ENCODE peak calls at places on chromosome 21, in five cellular contexts. G is IMR-90, X is SK-N-MC, L is fibroblast of lung, I is LNCaP clone FGC. U is an unnamed sample.
A peak's percentile ranks its signal among the peaks of the same experiment; 100 is the strongest.

GRCh38 chr21:42659416-42660117 is 6.1 kb downstream of the PDE9A start:
- DNase-seq in G (no peak), X (no peak), L (no peak), I (no peak), U (no peak)

GRCh38 chr21:42315296-42315891 is at the start of gene TFF3:
- DNase-seq in G (no peak), X (no peak), L (no peak), I (peak; percentile 78), U (no peak)

GRCh38 chr21:17786219-17787181 is 32.7 kb downstream of the C21orf91 start:
- DNase-seq in G (no peak), X (no peak), L (no peak), I (no peak), U (no peak)

GRCh38 chr21:36134820-36135390 is at the start of gene CBR3:
- DNase-seq in G (peak; percentile 41), X (no peak), L (peak; percentile 74), I (no peak), U (peak; percentile 88)

GRCh38 chr21:41426656-41427311 is 745 bp downstream of the MX1 start:
- DNase-seq in G (no peak), X (no peak), L (no peak), I (no peak), U (no peak)

GRCh38 chr21:36422279-36423098 is 37.3 kb downstream of the CHAF1B start:
- DNase-seq in G (peak; percentile 71), X (peak; percentile 22), L (peak; percentile 61), I (peak; percentile 10), U (peak; percentile 50)

GRCh38 chr21:29477941-29478340 is 179.2 kb downstream of the BACH1 start:
- DNase-seq in G (peak; percentile 71), X (no peak), L (peak; percentile 89), I (no peak), U (peak; percentile 66)

GRCh38 chr21:29192999-29193563 is 62.6 kb downstream of the MAP3K7CL start:
- DNase-seq in G (no peak), X (peak; percentile 24), L (no peak), I (no peak), U (no peak)

GRCh38 chr21:43188712-43189151 is 19.9 kb downstream of the CRYAA start:
- DNase-seq in G (no peak), X (no peak), L (no peak), I (peak; percentile 61), U (peak; percentile 90)

GRCh38 chr21:37937668-37938067 is 21.4 kb upstream of the KCNJ6 start:
- DNase-seq in G (no peak), X (no peak), L (no peak), I (no peak), U (no peak)

GRCh38 chr21:44920694-44921604 is at the start of gene ITGB2:
- DNase-seq in G (no peak), X (no peak), L (no peak), I (no peak), U (no peak)
- H3K4me3 ChIP-seq in G (no peak within 1 kb of the TSS), X (no peak within 1 kb of the TSS), L (no peak within 1 kb of the TSS), I (no peak within 1 kb of the TSS), U (no peak within 1 kb of the TSS)

DNA sequence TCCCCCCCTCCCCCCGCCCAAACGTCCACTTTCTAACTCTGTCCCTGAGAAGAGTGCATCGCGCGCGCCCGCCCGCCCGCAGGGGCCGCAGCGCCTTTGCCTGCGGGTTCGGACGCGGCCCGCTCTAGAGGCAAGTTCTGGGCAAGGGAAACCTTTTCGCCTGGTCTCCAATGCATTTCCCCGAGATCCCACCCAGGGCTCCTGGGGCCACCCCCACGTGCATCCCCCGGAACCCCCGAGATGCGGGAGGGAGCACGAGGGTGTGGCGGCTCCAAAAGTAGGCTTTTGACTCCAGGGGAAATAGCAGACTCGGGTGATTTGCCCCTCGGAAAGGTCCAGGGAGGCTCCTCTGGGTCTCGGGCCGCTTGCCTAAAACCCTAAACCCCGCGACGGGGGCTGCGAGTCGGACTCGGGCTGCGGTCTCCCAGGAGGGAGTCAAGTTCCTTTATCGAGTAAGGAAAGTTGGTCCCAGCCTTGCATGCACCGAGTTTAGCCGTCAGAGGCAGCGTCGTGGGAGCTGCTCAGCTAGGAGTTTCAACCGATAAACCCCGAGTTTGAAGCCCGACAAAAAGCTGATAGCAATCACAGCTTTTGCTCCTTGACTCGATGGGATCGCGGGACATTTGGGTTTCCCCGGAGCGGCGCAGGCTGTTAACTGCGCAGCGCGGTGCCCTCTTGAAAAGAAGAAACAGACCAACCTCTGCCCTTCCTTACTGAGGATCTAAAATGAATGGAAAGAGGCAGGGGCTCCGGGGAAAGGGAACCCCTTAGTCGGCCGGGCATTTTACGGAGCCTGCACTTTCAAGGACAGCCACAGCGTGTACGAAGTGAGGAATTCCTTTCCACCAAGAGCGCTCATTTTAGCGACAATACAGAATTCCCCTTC is 158.1 kb downstream of the RUNX1 start:
- DNase-seq in G (peak; percentile 48), X (no peak), L (peak; percentile 61), I (no peak), U (peak; percentile 9)
- H3K4me3 ChIP-seq in G (peak overlapping the region; percentile 46), X (no peak overlapping the region), L (peak overlapping the region; percentile 75), I (no peak overlapping the region), U (peak overlapping the region; percentile 20)

GRCh38 chr21:45256912-45257672 is 30.6 kb downstream of the POFUT2 start:
- DNase-seq in G (no peak), X (no peak), L (no peak), I (no peak), U (no peak)
- H3K4me3 ChIP-seq in G (no peak overlapping the region), X (no peak overlapping the region), L (no peak overlapping the region), I (no peak overlapping the region), U (no peak overlapping the region)

GRCh38 chr21:15729674-15730483 is at the start of gene USP25:
- DNase-seq in G (peak; percentile 60), X (no peak), L (peak; percentile 67), I (no peak), U (peak; percentile 87)
- H3K4me3 ChIP-seq in G (peak within 1 kb of the TSS; percentile 96), X (peak within 1 kb of the TSS; percentile 90), L (peak within 1 kb of the TSS; percentile 79), I (peak within 1 kb of the TSS; percentile 65), U (peak within 1 kb of the TSS; percentile 64)

GRCh38 chr21:32371913-32372314 is 20.9 kb downstream of the URB1 start:
- DNase-seq in G (peak; percentile 83), X (no peak), L (peak; percentile 64), I (no peak), U (no peak)
- H3K4me3 ChIP-seq in G (no peak overlapping the region), X (no peak overlapping the region), L (no peak overlapping the region), I (no peak overlapping the region), U (no peak overlapping the region)

U was measured in MG63.